ENCODE peak calls at places on chromosomes 11 and 22, in seven cellular contexts. H is stimulated activated CD4-positive, alpha-beta T cell treated with anti-CD3 and anti-CD28 coated beads, TNF-alpha, amount 100 ng/mL, for 1 hour; K is stimulated activated CD8-positive, alpha-beta memory T cell treated with anti-CD3 and anti-CD28 coated beads, Interleukin-7, amount 100 ng/mL, for 48 hours; A is T-helper 1 cell; D is CD8-positive, alpha-beta T cell; F is NCI-H1930; T is NCI-H1105. Q is an unnamed sample.

GRCh38 chr11:71252782-71253730 is 679 bp upstream of the SHANK2 start:
- DNase-seq in F (no peak), T (no peak), A (no peak), K (no peak), H (no peak), D (no peak), Q (no peak)

GRCh38 chr11:35138949-35139881 is at the start of gene CD44:
- DNase-seq in D (peak; percentile 71), H (peak; percentile 64), K (no peak), T (peak; percentile 9), A (peak; percentile 78), F (no peak), Q (peak; percentile 79)

GRCh38 chr22:44569516-44569915 is 71.5 kb upstream of the RTL6 start:
- DNase-seq in H (no peak), A (no peak), T (no peak), D (no peak), K (no peak), F (no peak), Q (no peak)

GRCh38 chr11:107123022-107123421 is 104.7 kb upstream of the GUCY1A2 start:
- DNase-seq in T (no peak), D (no peak), K (no peak), H (no peak), A (no peak), F (no peak), Q (no peak)

GRCh38 chr11:115324569-115325432 is 179.4 kb downstream of the CADM1 start:
- DNase-seq in H (no peak), F (peak; percentile 41), D (no peak), T (peak; percentile 89), K (no peak), A (no peak), Q (peak; percentile 15)

GRCh38 chr11:44575288-44575672 is 9.8 kb downstream of the CD82 start:
- DNase-seq in T (no peak), A (no peak), H (no peak), F (no peak), D (no peak), K (no peak), Q (no peak)

GRCh38 chr11:68128682-68129327 is 7.6 kb upstream of the CHKA start:
- DNase-seq in H (no peak), A (no peak), K (no peak), F (no peak), T (no peak), D (no peak), Q (no peak)

GRCh38 chr11:118241191-118242098 is 10.7 kb downstream of the MPZL3 start:
- DNase-seq in K (no peak), D (peak; percentile 36), F (no peak), A (peak; percentile 45), T (no peak), H (peak; percentile 63), Q (peak; percentile 42)

GRCh38 chr11:31656051-31656450 is 146.5 kb downstream of the ELP4 start:
- DNase-seq in A (no peak), T (no peak), D (no peak), F (no peak), H (no peak), K (no peak), Q (no peak)

GRCh38 chr22:45546333-45547015 is 43.8 kb downstream of the FBLN1 start:
- DNase-seq in D (no peak), K (no peak), T (no peak), F (no peak), A (no peak), H (no peak), Q (no peak)

GRCh38 chr22:38732251-38732815 is 23.5 kb downstream of the SUN2 start:
- DNase-seq in K (no peak), F (no peak), A (no peak), H (no peak), T (no peak), D (no peak), Q (no peak)

GRCh38 chr11:112294688-112295340 is 34.2 kb upstream of the PLET1 start:
- DNase-seq in K (no peak), T (no peak), D (no peak), H (no peak), F (no peak), A (no peak), Q (no peak)

GRCh38 chr22:17149073-17149815 is 9.8 kb downstream of the HDHD5 start:
- DNase-seq in F (no peak), H (no peak), A (no peak), T (no peak), D (no peak), K (no peak), Q (no peak)

GRCh38 chr22:38097557-38098409 is 12.7 kb downstream of the BAIAP2L2 start:
- DNase-seq in H (no peak), T (no peak), A (no peak), F (no peak), D (no peak), K (no peak), Q (no peak)

GRCh38 chr11:57310091-57310490 is 14.7 kb downstream of the TNKS1BP1 start:
- DNase-seq in H (no peak), T (no peak), K (no peak), D (no peak), A (no peak), F (no peak), Q (no peak)

GRCh38 chr11:73140213-73141030 is 1.7 kb downstream of the FCHSD2 start:
- DNase-seq in T (peak; percentile 4), A (no peak), H (no peak), D (no peak), K (no peak), F (no peak), Q (no peak)

GRCh38 chr11:70713988-70714665 is 315.8 kb downstream of the CTTN start:
- DNase-seq in T (no peak), K (no peak), D (no peak), F (no peak), H (no peak), A (no peak), Q (no peak)

GRCh38 chr11:104668797-104669463 is 229.3 kb downstream of the CASP12 start:
- DNase-seq in K (no peak), T (no peak), H (no peak), D (no peak), A (no peak), F (no peak), Q (no peak)

GRCh38 chr11:68008381-68009337 is 1.5 kb upstream of the ALDH3B1 start:
- DNase-seq in D (no peak), T (peak; percentile 70), F (no peak), K (no peak), A (no peak), H (no peak), Q (no peak)

GRCh38 chr22:17633217-17633997 is 4.9 kb upstream of the ATP6V1E1 start:
- DNase-seq in K (no peak), F (no peak), A (no peak), H (no peak), D (no peak), T (no peak), Q (no peak)

GRCh38 chr11:133021503-133021902 is 510.8 kb downstream of the OPCML start:
- DNase-seq in A (no peak), F (no peak), D (no peak), H (no peak), K (no peak), T (no peak), Q (no peak)

GRCh38 chr22:37230673-37231405 is 13.2 kb downstream of the RAC2 start:
- DNase-seq in A (no peak), T (no peak), H (no peak), D (no peak), K (no peak), F (no peak), Q (peak; percentile 39)

GRCh38 chr11:92477686-92478085 is 253.1 kb downstream of the FAT3 start:
- DNase-seq in H (no peak), F (no peak), D (no peak), T (no peak), K (no peak), A (no peak), Q (no peak)

GRCh38 chr11:60971520-60971919 is at the start of gene CD6:
- DNase-seq in D (peak; percentile 67), K (no peak), A (peak; percentile 52), T (no peak), H (peak; percentile 47), F (no peak), Q (peak; percentile 70)

GRCh38 chr11:64858467-64859401 is 14.3 kb upstream of the CDC42BPG start:
- DNase-seq in T (no peak), A (peak; percentile 46), H (no peak), F (no peak), K (no peak), D (peak; percentile 62), Q (peak; percentile 61)

GRCh38 chr11:47051217-47051616 is 114.7 kb downstream of the CSTPP1 start:
- DNase-seq in A (no peak), F (no peak), K (no peak), T (no peak), H (no peak), D (no peak), Q (no peak)

GRCh38 chr11:1139441-1140066 is 18.2 kb upstream of the MUC5AC start:
- DNase-seq in F (no peak), D (no peak), T (no peak), A (no peak), H (no peak), K (no peak), Q (no peak)

GRCh38 chr11:19094859-19095258 is 22.1 kb upstream of the ZDHHC13 start:
- DNase-seq in A (no peak), H (no peak), T (no peak), K (no peak), D (no peak), F (no peak), Q (no peak)

GRCh38 chr11:76609736-76610370 is 60.7 kb downstream of the LRRC32 start:
- DNase-seq in A (no peak), H (no peak), D (no peak), T (no peak), K (no peak), F (no peak), Q (no peak)

Q was measured in T-cell.